ENCODE peak calls at places on chromosomes 1 and 21, in seven cellular contexts. W, E, S, L, K, N and X are unnamed samples.
A peak's percentile ranks its signal among the peaks of the same experiment; 100 is the strongest.

GRCh38 chr1:231171623-231172197 is 9.9 kb downstream of the TRIM67 start:
- DNase-seq in K (peak; percentile 92), N (no peak), W (no peak), L (no peak), S (no peak), E (no peak), X (no peak)

GRCh38 chr1:5742801-5743200 is 249.4 kb downstream of the NPHP4 start:
- DNase-seq in S (no peak), E (no peak), L (no peak), N (no peak), K (no peak), W (no peak), X (no peak)

GRCh38 chr1:30407862-30408580 is 315.4 kb downstream of the MATN1 start:
- DNase-seq in S (no peak), L (peak; percentile 74), N (peak; percentile 5), W (no peak), K (no peak), E (no peak), X (no peak)

GRCh38 chr1:101379939-101380338 is 143.1 kb downstream of the S1PR1 start:
- DNase-seq in S (no peak), N (no peak), W (no peak), L (no peak), K (no peak), E (no peak), X (no peak)

GRCh38 chr21:34734696-34735095 is 65.9 kb downstream of the CLIC6 start:
- DNase-seq in W (no peak), L (no peak), N (no peak), K (peak; percentile 97), S (no peak), E (no peak), X (no peak)

GRCh38 chr1:6220236-6220635 is 14.3 kb downstream of the RNF207 start:
- DNase-seq in N (no peak), L (no peak), E (peak; percentile 49), W (no peak), S (no peak), K (peak; percentile 94), X (no peak)

GRCh38 chr1:15095492-15095867 is 58.1 kb upstream of the TMEM51 start:
- DNase-seq in K (no peak), S (no peak), W (no peak), N (no peak), E (no peak), L (no peak), X (no peak)

GRCh38 chr1:95625224-95625623 is 391.2 kb downstream of the RWDD3 start:
- DNase-seq in N (no peak), E (no peak), K (no peak), S (no peak), W (no peak), L (no peak), X (no peak)

GRCh38 chr1:24570265-24571125 is 14.6 kb downstream of the NCMAP start:
- DNase-seq in E (no peak), W (no peak), L (no peak), K (no peak), N (no peak), S (no peak), X (no peak)

GRCh38 chr1:65174585-65174984 is 26.6 kb downstream of the AK4 start:
- DNase-seq in W (no peak), L (no peak), N (no peak), K (peak; percentile 8), S (no peak), E (peak; percentile 94), X (peak; percentile 86)
- H3K4ac ChIP-seq in W (no peak overlapping the region), L (no peak overlapping the region), N (no peak overlapping the region), K (no peak overlapping the region), S (no peak overlapping the region), E (no peak overlapping the region), X (no peak overlapping the region)

DNA sequence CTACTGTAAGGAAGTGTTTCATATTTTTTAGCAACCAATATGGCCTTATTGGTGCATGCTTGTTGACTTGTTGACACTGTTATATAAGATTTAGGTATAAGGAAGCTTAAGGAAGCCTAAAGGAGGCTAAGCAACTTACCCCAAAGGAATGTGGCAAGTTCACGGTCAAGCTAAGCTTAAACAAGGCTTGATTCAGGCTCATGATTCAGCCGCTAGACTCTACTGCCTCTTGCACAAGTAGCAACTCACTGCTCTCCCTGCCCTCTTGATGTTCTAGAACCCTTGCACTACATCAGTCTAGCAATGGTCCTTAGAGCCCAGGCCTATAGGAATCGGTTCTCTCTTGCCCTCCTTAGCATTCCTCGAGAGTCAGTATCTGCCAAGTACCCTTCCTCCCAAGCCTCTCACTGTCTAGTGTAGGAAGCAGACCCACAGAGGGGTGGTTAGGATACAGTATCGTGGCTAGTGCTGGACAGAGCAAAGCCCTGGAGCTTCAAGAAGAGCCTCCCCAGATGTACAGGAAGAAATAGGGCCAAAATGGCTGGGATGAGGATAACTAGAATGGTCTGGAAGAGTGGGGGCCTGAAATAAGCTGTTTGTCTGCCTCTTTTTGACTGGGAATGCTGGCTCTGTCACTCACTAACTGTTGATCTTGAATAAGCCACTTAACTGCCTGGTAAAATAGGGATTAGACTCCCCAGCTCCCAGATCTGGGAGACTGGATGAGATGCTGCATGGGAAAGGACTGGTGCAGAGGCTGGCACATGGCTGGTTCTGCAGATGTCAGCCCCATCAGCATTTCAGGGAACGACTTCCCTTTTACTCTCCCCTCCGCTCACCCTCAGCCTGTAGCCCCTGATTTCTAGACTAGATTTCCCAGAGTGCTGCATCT is 122.2 kb downstream of the NAV1 start:
- DNase-seq in W (no peak), E (peak; percentile 50), S (no peak), N (no peak), K (no peak), L (no peak), X (peak; percentile 31)
- H3K23ac ChIP-seq in W (no peak overlapping the region), E (no peak overlapping the region), S (no peak overlapping the region), N (no peak overlapping the region), K (no peak overlapping the region), L (no peak overlapping the region), X (peak overlapping the region; percentile 26)

GRCh38 chr1:116880952-116881351 is 28.8 kb upstream of the PTGFRN start:
- DNase-seq in L (no peak), S (no peak), N (no peak), K (peak; percentile 49), E (no peak), W (no peak), X (no peak)

GRCh38 chr1:116877369-116877768 is 32.3 kb upstream of the PTGFRN start:
- DNase-seq in E (no peak), L (no peak), N (no peak), W (no peak), S (no peak), K (no peak), X (no peak)

GRCh38 chr1:116879478-116880133 is 30.1 kb upstream of the PTGFRN start:
- DNase-seq in E (no peak), N (no peak), S (no peak), K (no peak), W (no peak), L (no peak), X (no peak)

GRCh38 chr1:116881879-116882520 is 27.7 kb upstream of the PTGFRN start:
- DNase-seq in K (peak; percentile 93), N (peak; percentile 78), L (peak; percentile 85), E (peak; percentile 65), W (no peak), S (no peak), X (peak; percentile 87)

GRCh38 chr1:116878804-116879477 is 30.8 kb upstream of the PTGFRN start:
- DNase-seq in E (peak; percentile 17), L (peak; percentile 82), K (peak; percentile 78), S (peak; percentile 47), N (peak; percentile 79), W (no peak), X (peak; percentile 45)
- H3K4ac ChIP-seq in E (peak overlapping the region; percentile 90), L (peak overlapping the region; percentile 98), K (peak overlapping the region; percentile 92), S (no peak overlapping the region), N (no peak overlapping the region), W (peak overlapping the region; percentile 92), X (peak overlapping the region; percentile 69)

GRCh38 chr1:38115682-38116187 is 69.1 kb upstream of the POU3F1 start:
- DNase-seq in S (no peak), E (no peak), N (no peak), W (no peak), L (no peak), K (no peak), X (no peak)

GRCh38 chr1:38113080-38113743 is 66.6 kb upstream of the POU3F1 start:
- DNase-seq in W (no peak), L (no peak), S (no peak), K (no peak), N (no peak), E (no peak), X (no peak)

GRCh38 chr1:38115251-38115650 is 68.7 kb upstream of the POU3F1 start:
- DNase-seq in W (no peak), L (no peak), E (no peak), K (no peak), S (no peak), N (no peak), X (no peak)

GRCh38 chr1:38114231-38114630 is 67.6 kb upstream of the POU3F1 start:
- DNase-seq in L (no peak), S (no peak), K (no peak), N (no peak), E (no peak), W (no peak), X (no peak)

DNA sequence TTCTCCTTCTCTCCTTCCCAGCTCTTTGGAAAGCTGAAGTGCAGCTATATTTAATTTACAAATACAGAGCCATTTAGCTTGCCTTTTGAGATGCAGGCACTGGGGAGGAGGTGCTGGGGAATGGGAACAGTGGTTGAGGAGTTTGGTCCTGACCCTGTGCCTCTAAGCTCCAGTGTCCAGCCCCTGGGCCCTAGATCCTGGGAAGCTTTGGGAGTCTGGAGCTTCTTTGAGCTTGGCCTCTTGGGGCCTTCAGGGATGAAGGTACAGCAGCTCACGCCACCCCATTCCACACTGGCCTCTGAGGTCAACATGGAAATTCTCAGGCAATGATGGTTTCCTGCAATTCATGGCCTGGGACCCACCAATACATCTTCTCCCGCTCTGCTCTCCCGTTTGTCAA is 68.0 kb upstream of the POU3F1 start:
- DNase-seq in L (no peak), E (no peak), N (no peak), K (no peak), W (no peak), S (no peak), X (no peak)
- H3K23ac ChIP-seq in L (no peak overlapping the region), E (no peak overlapping the region), N (no peak overlapping the region), K (no peak overlapping the region), W (no peak overlapping the region), S (no peak overlapping the region), X (no peak overlapping the region)